ENCODE peak calls at places on chromosomes 1 and 21, in five cellular contexts. R, D, X, N and O are unnamed samples.

GRCh38 chr21:45103966-45104520 is 29.7 kb downstream of the ADARB1 start:
- DNase-seq in R (no peak), D (no peak), X (no peak), N (no peak), O (no peak)

GRCh38 chr21:36766511-36766910 is 67.6 kb downstream of the SIM2 start:
- DNase-seq in R (no peak), D (no peak), X (no peak), N (no peak), O (no peak)

GRCh38 chr1:16720403-16721223 is 19.7 kb upstream of the RNU1-4 start:
- DNase-seq in R (no peak), D (no peak), X (no peak), N (no peak), O (no peak)

GRCh38 chr1:116353155-116353554 is 19.9 kb upstream of the ATP1A1 start:
- DNase-seq in R (no peak), D (no peak), X (no peak), N (no peak), O (no peak)

GRCh38 chr1:8937701-8938100 is 8.0 kb upstream of the CA6 start:
- DNase-seq in R (no peak), D (no peak), X (no peak), N (no peak), O (no peak)

GRCh38 chr1:46491500-46492268 is 2.0 kb downstream of the DMBX1 start:
- DNase-seq in R (no peak), D (no peak), X (no peak), N (no peak), O (no peak)

GRCh38 chr1:22383526-22384291 is 67.9 kb upstream of the ZBTB40 start:
- DNase-seq in R (no peak), D (no peak), X (no peak), N (no peak), O (no peak)

GRCh38 chr1:94819945-94820746 is at the start of gene SLC44A3:
- DNase-seq in R (no peak), D (peak; percentile 40), X (no peak), N (no peak), O (peak; percentile 46)

GRCh38 chr1:242428403-242429190 is 95.9 kb downstream of the PLD5 start:
- DNase-seq in R (no peak), D (no peak), X (peak; percentile 76), N (no peak), O (no peak)

GRCh38 chr1:60596791-60597748 is 485.3 kb upstream of the NFIA start:
- DNase-seq in R (no peak), D (no peak), X (no peak), N (no peak), O (no peak)

GRCh38 chr1:17682403-17682802 is 72.7 kb upstream of the ACTL8 start:
- DNase-seq in R (no peak), D (no peak), X (no peak), N (no peak), O (no peak)

GRCh38 chr1:84603223-84603622 is 29.0 kb upstream of the CTBS start:
- DNase-seq in R (no peak), D (no peak), X (no peak), N (no peak), O (no peak)

GRCh38 chr1:116201921-116202320 is 90.7 kb downstream of the MAB21L3 start:
- DNase-seq in R (no peak), D (no peak), X (no peak), N (no peak), O (no peak)

GRCh38 chr1:209040351-209040750 is 543.2 kb upstream of the CAMK1G start:
- DNase-seq in R (no peak), D (no peak), X (no peak), N (no peak), O (no peak)

GRCh38 chr1:156684227-156684782 is 7.1 kb upstream of the NES start:
- DNase-seq in R (no peak), D (peak; percentile 66), X (no peak), N (no peak), O (no peak)

GRCh38 chr1:31669786-31670582 is 25.3 kb upstream of the PEF1 start:
- DNase-seq in R (no peak), D (peak; percentile 36), X (peak; percentile 96), N (peak; percentile 29), O (peak; percentile 89)

GRCh38 chr1:27538793-27539192 is 48.8 kb upstream of the WASF2 start:
- DNase-seq in R (no peak), D (no peak), X (no peak), N (no peak), O (no peak)

GRCh38 chr1:20492751-20493150 is 6.7 kb upstream of the CAMK2N1 start:
- DNase-seq in R (no peak), D (no peak), X (no peak), N (no peak), O (no peak)

GRCh38 chr1:21665711-21666571 is 3.2 kb downstream of the RAP1GAP start:
- DNase-seq in R (no peak), D (no peak), X (peak; percentile 43), N (no peak), O (peak; percentile 85)

GRCh38 chr1:178651742-178652141 is 73.3 kb upstream of the RALGPS2 start:
- DNase-seq in R (no peak), D (no peak), X (no peak), N (no peak), O (no peak)

GRCh38 chr21:29501451-29501850 is 202.7 kb downstream of the BACH1 start:
- DNase-seq in R (no peak), D (no peak), X (no peak), N (no peak), O (no peak)

GRCh38 chr1:45375104-45376090 is 35.2 kb upstream of the MUTYH start:
- DNase-seq in R (no peak), D (no peak), X (no peak), N (no peak), O (no peak)

GRCh38 chr1:206496131-206496793 is 11.1 kb upstream of the RASSF5 start:
- DNase-seq in R (no peak), D (no peak), X (no peak), N (no peak), O (no peak)

GRCh38 chr1:220791959-220792358 is 5.2 kb downstream of the MTARC1 start:
- DNase-seq in R (no peak), D (no peak), X (no peak), N (no peak), O (no peak)

GRCh38 chr1:164578474-164579200 is 19.7 kb downstream of the PBX1 start:
- DNase-seq in R (no peak), D (no peak), X (no peak), N (no peak), O (no peak)

GRCh38 chr1:80917225-80917624 is 883.5 kb upstream of the ADGRL2 start:
- DNase-seq in R (no peak), D (no peak), X (no peak), N (no peak), O (no peak)

GRCh38 chr1:202101182-202101581 is 21.5 kb upstream of the GPR37L1 start:
- DNase-seq in R (no peak), D (no peak), X (peak; percentile 36), N (no peak), O (peak; percentile 10)

GRCh38 chr1:104265163-104265562 is 515.5 kb downstream of the AMY1C start:
- DNase-seq in R (no peak), D (no peak), X (no peak), N (no peak), O (no peak)

GRCh38 chr1:155859881-155860841 is 794 bp downstream of the SYT11 start:
- DNase-seq in R (peak; percentile 67), D (peak; percentile 71), X (peak; percentile 89), N (peak; percentile 50), O (peak; percentile 84)

GRCh38 chr1:226967665-226968064 is 27.6 kb downstream of the COQ8A start:
- DNase-seq in R (no peak), D (no peak), X (peak; percentile 82), N (no peak), O (peak; percentile 95)

GRCh38 chr1:89610457-89610991 is 22.4 kb upstream of the LRRC8C start:
- DNase-seq in R (peak; percentile 57), D (peak; percentile 70), X (no peak), N (peak; percentile 68), O (no peak)